ENCODE peak calls at places on chromosomes 3 and 15, in seven cellular contexts. U, L, T, X, F, N and C are unnamed samples.

GRCh38 chr15:37093480-37094410 is 6.6 kb downstream of the MEIS2 start:
- DNase-seq in U (peak), L (no peak), T (no peak), X (peak), F (no peak), N (no peak), C (no peak)

GRCh38 chr3:158731938-158732855 is at the start of gene RARRES1:
- DNase-seq in U (peak), L (peak), T (peak), X (peak), F (peak), N (peak), C (peak)

GRCh38 chr15:61184431-61184830 is 44.7 kb downstream of the RORA start:
- DNase-seq in U (no peak), L (no peak), T (no peak), X (no peak), F (peak), N (no peak), C (no peak)

GRCh38 chr3:141275032-141275422 is 43.4 kb downstream of the PXYLP1 start:
- DNase-seq in U (peak), L (no peak), T (no peak), X (peak), F (peak), N (peak), C (no peak)

GRCh38 chr3:72018339-72018984 is 233.5 kb upstream of the PROK2 start:
- DNase-seq in U (peak), L (no peak), T (no peak), X (peak), F (no peak), N (no peak), C (peak)

GRCh38 chr15:97030251-97030650 is 699.8 kb downstream of the NR2F2 start:
- DNase-seq in U (no peak), L (no peak), T (no peak), X (no peak), F (peak), N (no peak), C (no peak)

GRCh38 chr3:71180524-71180923 is 403.0 kb downstream of the FOXP1 start:
- DNase-seq in U (no peak), L (no peak), T (no peak), X (no peak), F (no peak), N (no peak), C (no peak)

GRCh38 chr3:151452346-151452745 is 8.5 kb downstream of the IGSF10 start:
- DNase-seq in U (no peak), L (no peak), T (no peak), X (no peak), F (no peak), N (no peak), C (no peak)

GRCh38 chr15:41417418-41417811 is 520 bp downstream of the RTF1 start:
- DNase-seq in U (peak), L (peak), T (no peak), X (peak), F (no peak), N (no peak), C (peak)

GRCh38 chr3:172313671-172314070 is 134.6 kb downstream of the GHSR start:
- DNase-seq in U (peak), L (no peak), T (no peak), X (no peak), F (no peak), N (no peak), C (no peak)

GRCh38 chr3:168165390-168166269 is 69.9 kb upstream of the GOLIM4 start:
- DNase-seq in U (peak), L (peak), T (peak), X (peak), F (peak), N (no peak), C (peak)

GRCh38 chr3:36942632-36943248 is 2.1 kb downstream of the TRANK1 start:
- DNase-seq in U (no peak), L (no peak), T (no peak), X (no peak), F (no peak), N (peak), C (no peak)

GRCh38 chr3:159762981-159763465 is 225.6 kb upstream of the IL12A start:
- DNase-seq in U (peak), L (peak), T (peak), X (peak), F (peak), N (peak), C (peak)

GRCh38 chr15:90952901-90953677 is 1.6 kb upstream of the RCCD1 start:
- DNase-seq in U (no peak), L (no peak), T (no peak), X (no peak), F (no peak), N (no peak), C (no peak)

GRCh38 chr15:62153228-62153627 is 11.9 kb downstream of the C2CD4B start:
- DNase-seq in U (no peak), L (no peak), T (no peak), X (no peak), F (no peak), N (no peak), C (no peak)

GRCh38 chr3:30098206-30098605 is 508.2 kb upstream of the TGFBR2 start:
- DNase-seq in U (peak), L (no peak), T (no peak), X (no peak), F (no peak), N (no peak), C (no peak)

GRCh38 chr15:101176625-101177024 is 75.2 kb downstream of the CHSY1 start:
- DNase-seq in U (peak), L (no peak), T (no peak), X (peak), F (peak), N (no peak), C (peak)

GRCh38 chr3:65732060-65732933 is 306.4 kb downstream of the MAGI1 start:
- DNase-seq in U (peak), L (no peak), T (peak), X (peak), F (peak), N (no peak), C (peak)

GRCh38 chr15:101070502-101071273 is 151.5 kb downstream of the LRRK1 start:
- DNase-seq in U (peak), L (no peak), T (no peak), X (peak), F (no peak), N (no peak), C (no peak)

GRCh38 chr15:48336940-48337339 is 5.7 kb downstream of the DUT start:
- DNase-seq in U (peak), L (peak), T (peak), X (peak), F (no peak), N (no peak), C (peak)

GRCh38 chr15:25810631-25811077 is 52.5 kb downstream of the ATP10A start:
- DNase-seq in U (no peak), L (no peak), T (peak), X (no peak), F (no peak), N (no peak), C (peak)

GRCh38 chr3:170233532-170233931 is 11.3 kb downstream of the PRKCI start:
- DNase-seq in U (peak), L (no peak), T (no peak), X (peak), F (peak), N (no peak), C (no peak)

GRCh38 chr15:94611656-94612055 is 380.3 kb downstream of the MCTP2 start:
- DNase-seq in U (no peak), L (no peak), T (no peak), X (no peak), F (no peak), N (no peak), C (no peak)

GRCh38 chr3:48652923-48653715 is 9.6 kb downstream of the CELSR3 start:
- DNase-seq in U (no peak), L (no peak), T (no peak), X (no peak), F (no peak), N (no peak), C (no peak)

GRCh38 chr3:182105875-182106274 is 394.1 kb downstream of the SOX2 start:
- DNase-seq in U (no peak), L (no peak), T (no peak), X (no peak), F (no peak), N (no peak), C (no peak)

GRCh38 chr3:13492048-13492447 is 11.9 kb downstream of the HDAC11 start:
- DNase-seq in U (no peak), L (no peak), T (no peak), X (no peak), F (no peak), N (no peak), C (no peak)

GRCh38 chr15:72281713-72282112 is 9.4 kb upstream of the PARP6 start:
- DNase-seq in U (no peak), L (no peak), T (no peak), X (no peak), F (no peak), N (no peak), C (no peak)

GRCh38 chr15:76169013-76169412 is 109.2 kb downstream of the TMEM266 start:
- DNase-seq in U (peak), L (peak), T (no peak), X (peak), F (peak), N (no peak), C (peak)

GRCh38 chr3:123341871-123342630 is 106.8 kb downstream of the ADCY5 start:
- DNase-seq in U (no peak), L (no peak), T (no peak), X (no peak), F (peak), N (no peak), C (no peak)

GRCh38 chr15:83380026-83380425 is 67.1 kb upstream of the SH3GL3 start:
- DNase-seq in U (no peak), L (no peak), T (no peak), X (no peak), F (peak), N (no peak), C (no peak)

GRCh38 chr15:40094156-40094555 is 14.5 kb downstream of the BMF start:
- DNase-seq in U (no peak), L (no peak), T (no peak), X (no peak), F (no peak), N (no peak), C (no peak)

GRCh38 chr3:123768480-123769359 is 115.4 kb downstream of the MYLK start:
- DNase-seq in U (no peak), L (no peak), T (no peak), X (no peak), F (peak), N (peak), C (no peak)

GRCh38 chr3:132652640-132653270 is 6.9 kb downstream of the ACAD11 start:
- DNase-seq in U (peak), L (no peak), T (no peak), X (no peak), F (no peak), N (no peak), C (no peak)

GRCh38 chr3:167032267-167032876 is 347.7 kb downstream of the ZBBX start:
- DNase-seq in U (peak), L (no peak), T (peak), X (peak), F (peak), N (no peak), C (peak)

GRCh38 chr15:80246425-80246894 is 5.6 kb downstream of the CTXND1 start:
- DNase-seq in U (peak), L (no peak), T (no peak), X (no peak), F (no peak), N (no peak), C (no peak)

GRCh38 chr3:136835817-136836510 is 17.0 kb downstream of the SLC35G2 start:
- DNase-seq in U (peak), L (no peak), T (no peak), X (no peak), F (no peak), N (no peak), C (no peak)

GRCh38 chr3:45644063-45644462 is 45.1 kb upstream of the SACM1L start:
- DNase-seq in U (peak), L (no peak), T (no peak), X (peak), F (no peak), N (no peak), C (no peak)

DNA sequence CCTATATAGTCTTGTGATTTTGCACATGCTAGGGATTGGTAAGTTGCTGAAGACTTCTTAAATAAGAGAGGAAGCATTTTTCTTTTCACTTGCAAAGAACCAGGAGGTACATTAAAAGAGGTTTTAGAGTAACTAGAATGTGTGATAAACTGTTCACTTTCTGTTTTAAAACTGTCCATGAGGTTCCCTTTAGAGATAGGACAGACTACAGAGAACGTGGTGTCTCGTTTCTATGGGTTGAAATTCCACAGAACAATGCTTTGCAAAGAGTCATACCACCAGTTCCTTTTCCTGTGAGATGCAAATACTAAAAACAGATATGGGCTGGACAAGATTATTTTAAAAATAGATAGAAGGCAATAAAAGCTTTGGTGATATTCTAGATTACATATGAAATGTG is 372.8 kb downstream of the TIGIT start:
- DNase-seq in U (no peak), L (no peak), T (no peak), X (no peak), F (no peak), N (no peak), C (no peak)
- H2AK5ac ChIP-seq in U (no peak), L (no peak), T (no peak), X (no peak), F (no peak), N (no peak), C (no peak)

GRCh38 chr3:43676440-43676839 is 14.3 kb upstream of the ABHD5 start:
- DNase-seq in U (no peak), L (no peak), T (no peak), X (no peak), F (no peak), N (no peak), C (no peak)

GRCh38 chr3:43675593-43675992 is 15.1 kb upstream of the ABHD5 start:
- DNase-seq in U (no peak), L (no peak), T (no peak), X (no peak), F (no peak), N (no peak), C (no peak)

GRCh38 chr3:43670635-43671522 is 19.9 kb upstream of the ABHD5 start:
- DNase-seq in U (no peak), L (no peak), T (no peak), X (no peak), F (no peak), N (no peak), C (no peak)

DNA sequence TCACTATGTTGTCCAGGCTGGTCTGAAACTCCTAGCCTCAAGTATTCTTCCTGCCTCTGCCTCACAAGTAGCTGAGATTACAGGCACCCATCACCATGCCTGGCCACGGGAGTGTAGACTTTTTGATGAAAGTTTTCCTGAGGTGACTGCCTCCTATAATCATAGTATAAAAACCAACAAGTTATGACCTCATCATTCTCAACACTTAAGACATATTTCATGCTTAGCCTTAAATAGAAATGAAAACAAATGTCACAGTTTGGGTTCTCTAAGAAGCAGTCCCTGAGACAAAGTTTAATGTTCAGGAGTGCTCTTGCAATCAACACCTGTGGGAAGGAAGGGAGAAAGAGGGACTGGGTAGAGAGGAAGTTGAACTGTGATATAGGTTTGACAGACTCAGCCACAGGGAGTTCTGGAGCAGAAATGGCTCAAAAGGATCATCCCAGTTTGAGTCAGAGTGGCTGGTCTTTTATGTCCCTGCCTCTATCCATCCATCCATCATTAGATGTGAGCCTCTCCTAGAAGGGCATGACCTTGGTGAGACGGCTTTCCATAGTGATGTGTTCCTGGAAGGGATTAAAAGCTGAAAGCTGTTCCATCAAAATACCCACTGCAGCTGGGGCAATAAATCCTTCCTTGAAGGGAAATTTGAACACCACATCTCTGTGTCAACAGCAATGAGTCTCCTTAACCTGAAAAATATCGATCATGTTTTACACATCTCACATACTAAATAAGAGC is 16.2 kb upstream of the ABHD5 start:
- DNase-seq in U (no peak), L (no peak), T (no peak), X (no peak), F (no peak), N (no peak), C (no peak)
- H3K4me2 ChIP-seq in U (no peak), L (no peak), T (no peak), X (no peak), F (no peak), N (no peak), C (no peak)

DNA sequence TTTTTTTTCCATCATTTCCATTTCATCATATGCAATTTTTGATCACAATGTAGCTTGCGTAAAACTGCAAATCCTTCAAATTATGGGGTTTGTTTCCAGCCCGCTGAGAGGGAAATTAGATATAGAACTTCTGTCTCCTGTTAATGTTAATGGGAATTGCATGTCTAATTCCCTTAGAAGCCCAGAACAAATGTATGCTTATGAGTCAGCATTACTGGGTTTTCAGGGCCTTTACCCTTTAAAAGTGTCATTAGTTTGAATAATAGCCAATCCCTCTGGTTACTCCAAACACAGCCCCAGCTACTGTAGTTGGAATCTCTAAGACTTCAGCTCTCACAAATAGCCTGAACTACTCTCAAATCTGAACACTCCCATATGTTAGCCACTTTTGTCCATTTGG is 439.4 kb downstream of the C3orf38 start:
- DNase-seq in U (no peak), L (no peak), T (no peak), X (peak), F (no peak), N (no peak), C (peak)
- H2AK5ac ChIP-seq in U (no peak), L (no peak), T (no peak), X (no peak), F (no peak), N (no peak), C (no peak)

GRCh38 chr3:184525337-184526157 is 36.0 kb upstream of the EPHB3 start:
- DNase-seq in U (no peak), L (peak), T (peak), X (peak), F (no peak), N (peak), C (peak)

GRCh38 chr3:184526158-184526483 is 35.5 kb upstream of the EPHB3 start:
- DNase-seq in U (no peak), L (no peak), T (no peak), X (no peak), F (no peak), N (no peak), C (peak)

GRCh38 chr3:184524981-184525336 is 36.6 kb upstream of the EPHB3 start:
- DNase-seq in U (no peak), L (no peak), T (no peak), X (no peak), F (no peak), N (no peak), C (peak)

GRCh38 chr3:184523825-184524615 is 37.6 kb upstream of the EPHB3 start:
- DNase-seq in U (peak), L (peak), T (no peak), X (peak), F (peak), N (no peak), C (peak)
- H3K4me2 ChIP-seq in U (peak), L (peak), T (no peak), X (no peak), F (no peak), N (peak), C (no peak)